ENCODE peak calls at places on chromosomes 5 and 9, in seven cellular contexts. One of them, this sample, is unnamed.
A peak's percentile ranks its signal among the peaks of the same experiment; 100 is the strongest.

GRCh38 chr9:77218612-77219011 is 41.3 kb downstream of the VPS13A start:
- DNase-seq in HT-29: no peak
- DNase-seq in HFFc6: peak; percentile 74
- DNase-seq in left kidney: no peak
- DNase-seq in neuronal stem cell: no peak
- DNase-seq in stimulated activated CD4-positive, alpha-beta T cell treated with anti-CD3 and anti-CD28 coated beads, Interleukin-1b, Interleukin-23, amount 100 ng/mL, for 48 hours: no peak
- DNase-seq in hypothalamus: no peak
- DNase-seq in this sample: no peak

GRCh38 chr5:123868267-123868666 is 356.3 kb downstream of the CSNK1G3 start:
- DNase-seq in HT-29: peak; percentile 31
- DNase-seq in HFFc6: no peak
- DNase-seq in left kidney: peak; percentile 80
- DNase-seq in neuronal stem cell: no peak
- DNase-seq in stimulated activated CD4-positive, alpha-beta T cell treated with anti-CD3 and anti-CD28 coated beads, Interleukin-1b, Interleukin-23, amount 100 ng/mL, for 48 hours: no peak
- DNase-seq in hypothalamus: no peak
- DNase-seq in this sample: no peak

GRCh38 chr9:130232899-130233586 is 32.5 kb upstream of the HMCN2 start:
- DNase-seq in HT-29: no peak
- DNase-seq in HFFc6: no peak
- DNase-seq in left kidney: peak; percentile 72
- DNase-seq in neuronal stem cell: no peak
- DNase-seq in stimulated activated CD4-positive, alpha-beta T cell treated with anti-CD3 and anti-CD28 coated beads, Interleukin-1b, Interleukin-23, amount 100 ng/mL, for 48 hours: no peak
- DNase-seq in hypothalamus: no peak
- DNase-seq in this sample: peak; percentile 74

GRCh38 chr5:115573133-115573532 is 28.6 kb upstream of the FEM1C start:
- DNase-seq in HT-29: no peak
- DNase-seq in HFFc6: peak; percentile 57
- DNase-seq in left kidney: no peak
- DNase-seq in neuronal stem cell: no peak
- DNase-seq in stimulated activated CD4-positive, alpha-beta T cell treated with anti-CD3 and anti-CD28 coated beads, Interleukin-1b, Interleukin-23, amount 100 ng/mL, for 48 hours: no peak
- DNase-seq in hypothalamus: no peak
- DNase-seq in this sample: no peak

GRCh38 chr9:79694676-79695400 is 123.1 kb downstream of the TLE4 start:
- DNase-seq in HT-29: no peak
- DNase-seq in HFFc6: peak; percentile 80
- DNase-seq in left kidney: peak; percentile 39
- DNase-seq in neuronal stem cell: peak; percentile 38
- DNase-seq in stimulated activated CD4-positive, alpha-beta T cell treated with anti-CD3 and anti-CD28 coated beads, Interleukin-1b, Interleukin-23, amount 100 ng/mL, for 48 hours: no peak
- DNase-seq in hypothalamus: no peak
- DNase-seq in this sample: no peak

GRCh38 chr5:104062495-104063377 is 500.1 kb upstream of the NUDT12 start:
- DNase-seq in HT-29: peak; percentile 32
- DNase-seq in HFFc6: no peak
- DNase-seq in left kidney: no peak
- DNase-seq in neuronal stem cell: no peak
- DNase-seq in stimulated activated CD4-positive, alpha-beta T cell treated with anti-CD3 and anti-CD28 coated beads, Interleukin-1b, Interleukin-23, amount 100 ng/mL, for 48 hours: no peak
- DNase-seq in hypothalamus: no peak
- DNase-seq in this sample: no peak

GRCh38 chr5:90902681-90903386 is 344.2 kb downstream of the ADGRV1 start:
- DNase-seq in HT-29: no peak
- DNase-seq in HFFc6: no peak
- DNase-seq in left kidney: no peak
- DNase-seq in neuronal stem cell: no peak
- DNase-seq in stimulated activated CD4-positive, alpha-beta T cell treated with anti-CD3 and anti-CD28 coated beads, Interleukin-1b, Interleukin-23, amount 100 ng/mL, for 48 hours: no peak
- DNase-seq in hypothalamus: no peak
- DNase-seq in this sample: no peak

GRCh38 chr9:135611142-135611874 is 28.0 kb downstream of the GLT6D1 start:
- DNase-seq in HT-29: no peak
- DNase-seq in HFFc6: no peak
- DNase-seq in left kidney: no peak
- DNase-seq in neuronal stem cell: no peak
- DNase-seq in stimulated activated CD4-positive, alpha-beta T cell treated with anti-CD3 and anti-CD28 coated beads, Interleukin-1b, Interleukin-23, amount 100 ng/mL, for 48 hours: no peak
- DNase-seq in hypothalamus: no peak
- DNase-seq in this sample: no peak

GRCh38 chr5:33423018-33423630 is 17.6 kb upstream of the TARS1 start:
- DNase-seq in HT-29: peak; percentile 52
- DNase-seq in HFFc6: peak; percentile 30
- DNase-seq in left kidney: peak; percentile 31
- DNase-seq in neuronal stem cell: no peak
- DNase-seq in stimulated activated CD4-positive, alpha-beta T cell treated with anti-CD3 and anti-CD28 coated beads, Interleukin-1b, Interleukin-23, amount 100 ng/mL, for 48 hours: no peak
- DNase-seq in hypothalamus: no peak
- DNase-seq in this sample: no peak

GRCh38 chr5:43019615-43020293 is 20.4 kb downstream of the ANXA2R start:
- DNase-seq in HT-29: peak; percentile 98
- DNase-seq in HFFc6: peak; percentile 50
- DNase-seq in left kidney: peak; percentile 90
- DNase-seq in neuronal stem cell: no peak
- DNase-seq in stimulated activated CD4-positive, alpha-beta T cell treated with anti-CD3 and anti-CD28 coated beads, Interleukin-1b, Interleukin-23, amount 100 ng/mL, for 48 hours: peak; percentile 86
- DNase-seq in hypothalamus: no peak
- DNase-seq in this sample: peak; percentile 81

GRCh38 chr9:107348836-107349235 is 65.8 kb downstream of the RAD23B start:
- DNase-seq in HT-29: no peak
- DNase-seq in HFFc6: no peak
- DNase-seq in left kidney: no peak
- DNase-seq in neuronal stem cell: no peak
- DNase-seq in stimulated activated CD4-positive, alpha-beta T cell treated with anti-CD3 and anti-CD28 coated beads, Interleukin-1b, Interleukin-23, amount 100 ng/mL, for 48 hours: no peak
- DNase-seq in hypothalamus: no peak
- DNase-seq in this sample: no peak

GRCh38 chr5:157516016-157516415 is 56.0 kb downstream of the NIPAL4 start:
- DNase-seq in HT-29: no peak
- DNase-seq in HFFc6: peak; percentile 88
- DNase-seq in left kidney: peak; percentile 89
- DNase-seq in neuronal stem cell: no peak
- DNase-seq in stimulated activated CD4-positive, alpha-beta T cell treated with anti-CD3 and anti-CD28 coated beads, Interleukin-1b, Interleukin-23, amount 100 ng/mL, for 48 hours: peak; percentile 74
- DNase-seq in hypothalamus: no peak
- DNase-seq in this sample: no peak

GRCh38 chr5:102789469-102789868 is 34.4 kb downstream of the PAM start:
- DNase-seq in HT-29: no peak
- DNase-seq in HFFc6: no peak
- DNase-seq in left kidney: no peak
- DNase-seq in neuronal stem cell: no peak
- DNase-seq in stimulated activated CD4-positive, alpha-beta T cell treated with anti-CD3 and anti-CD28 coated beads, Interleukin-1b, Interleukin-23, amount 100 ng/mL, for 48 hours: no peak
- DNase-seq in hypothalamus: no peak
- DNase-seq in this sample: no peak

GRCh38 chr9:90851444-90851843 is 49.8 kb downstream of the SYK start:
- DNase-seq in HT-29: no peak
- DNase-seq in HFFc6: no peak
- DNase-seq in left kidney: no peak
- DNase-seq in neuronal stem cell: no peak
- DNase-seq in stimulated activated CD4-positive, alpha-beta T cell treated with anti-CD3 and anti-CD28 coated beads, Interleukin-1b, Interleukin-23, amount 100 ng/mL, for 48 hours: no peak
- DNase-seq in hypothalamus: no peak
- DNase-seq in this sample: no peak

GRCh38 chr5:994821-995220 is 13.8 kb upstream of the NKD2 start:
- DNase-seq in HT-29: no peak
- DNase-seq in HFFc6: no peak
- DNase-seq in left kidney: no peak
- DNase-seq in neuronal stem cell: no peak
- DNase-seq in stimulated activated CD4-positive, alpha-beta T cell treated with anti-CD3 and anti-CD28 coated beads, Interleukin-1b, Interleukin-23, amount 100 ng/mL, for 48 hours: no peak
- DNase-seq in hypothalamus: no peak
- DNase-seq in this sample: peak; percentile 21

GRCh38 chr5:115079934-115080623 is 89.6 kb downstream of the TRIM36 start:
- DNase-seq in HT-29: no peak
- DNase-seq in HFFc6: no peak
- DNase-seq in left kidney: no peak
- DNase-seq in neuronal stem cell: no peak
- DNase-seq in stimulated activated CD4-positive, alpha-beta T cell treated with anti-CD3 and anti-CD28 coated beads, Interleukin-1b, Interleukin-23, amount 100 ng/mL, for 48 hours: no peak
- DNase-seq in hypothalamus: no peak
- DNase-seq in this sample: no peak

GRCh38 chr5:94857119-94857518 is 238.7 kb downstream of the SLF1 start:
- DNase-seq in HT-29: no peak
- DNase-seq in HFFc6: no peak
- DNase-seq in left kidney: no peak
- DNase-seq in neuronal stem cell: no peak
- DNase-seq in stimulated activated CD4-positive, alpha-beta T cell treated with anti-CD3 and anti-CD28 coated beads, Interleukin-1b, Interleukin-23, amount 100 ng/mL, for 48 hours: no peak
- DNase-seq in hypothalamus: no peak
- DNase-seq in this sample: no peak

GRCh38 chr9:137295313-137296213 is 6.5 kb downstream of the NRARP start:
- DNase-seq in HT-29: peak; percentile 60
- DNase-seq in HFFc6: no peak
- DNase-seq in left kidney: peak; percentile 72
- DNase-seq in neuronal stem cell: peak; percentile 62
- DNase-seq in stimulated activated CD4-positive, alpha-beta T cell treated with anti-CD3 and anti-CD28 coated beads, Interleukin-1b, Interleukin-23, amount 100 ng/mL, for 48 hours: peak; percentile 52
- DNase-seq in hypothalamus: no peak
- DNase-seq in this sample: no peak

GRCh38 chr5:173625686-173626500 is 9.4 kb upstream of the BOD1 start:
- DNase-seq in HT-29: no peak
- DNase-seq in HFFc6: no peak
- DNase-seq in left kidney: peak; percentile 10
- DNase-seq in neuronal stem cell: no peak
- DNase-seq in stimulated activated CD4-positive, alpha-beta T cell treated with anti-CD3 and anti-CD28 coated beads, Interleukin-1b, Interleukin-23, amount 100 ng/mL, for 48 hours: no peak
- DNase-seq in hypothalamus: no peak
- DNase-seq in this sample: no peak

GRCh38 chr9:14037331-14037730 is 276.6 kb downstream of the NFIB start:
- DNase-seq in HT-29: no peak
- DNase-seq in HFFc6: no peak
- DNase-seq in left kidney: no peak
- DNase-seq in neuronal stem cell: no peak
- DNase-seq in stimulated activated CD4-positive, alpha-beta T cell treated with anti-CD3 and anti-CD28 coated beads, Interleukin-1b, Interleukin-23, amount 100 ng/mL, for 48 hours: no peak
- DNase-seq in hypothalamus: no peak
- DNase-seq in this sample: no peak

GRCh38 chr9:109444771-109445320 is 53.3 kb downstream of the PTPN3 start:
- DNase-seq in HT-29: no peak
- DNase-seq in HFFc6: no peak
- DNase-seq in left kidney: no peak
- DNase-seq in neuronal stem cell: no peak
- DNase-seq in stimulated activated CD4-positive, alpha-beta T cell treated with anti-CD3 and anti-CD28 coated beads, Interleukin-1b, Interleukin-23, amount 100 ng/mL, for 48 hours: no peak
- DNase-seq in hypothalamus: no peak
- DNase-seq in this sample: no peak

GRCh38 chr5:172659909-172660628 is 19.0 kb downstream of the NEURL1B start:
- DNase-seq in HT-29: peak; percentile 16
- DNase-seq in HFFc6: peak; percentile 86
- DNase-seq in left kidney: peak; percentile 86
- DNase-seq in neuronal stem cell: peak; percentile 67
- DNase-seq in stimulated activated CD4-positive, alpha-beta T cell treated with anti-CD3 and anti-CD28 coated beads, Interleukin-1b, Interleukin-23, amount 100 ng/mL, for 48 hours: no peak
- DNase-seq in hypothalamus: peak; percentile 85
- DNase-seq in this sample: peak; percentile 94

GRCh38 chr5:167993771-167994170 is 297.7 kb upstream of the WWC1 start:
- DNase-seq in HT-29: no peak
- DNase-seq in HFFc6: no peak
- DNase-seq in left kidney: no peak
- DNase-seq in neuronal stem cell: no peak
- DNase-seq in stimulated activated CD4-positive, alpha-beta T cell treated with anti-CD3 and anti-CD28 coated beads, Interleukin-1b, Interleukin-23, amount 100 ng/mL, for 48 hours: no peak
- DNase-seq in hypothalamus: no peak
- DNase-seq in this sample: no peak

GRCh38 chr5:1014781-1015221 is 6.2 kb downstream of the NKD2 start:
- DNase-seq in HT-29: no peak
- DNase-seq in HFFc6: no peak
- DNase-seq in left kidney: no peak
- DNase-seq in neuronal stem cell: no peak
- DNase-seq in stimulated activated CD4-positive, alpha-beta T cell treated with anti-CD3 and anti-CD28 coated beads, Interleukin-1b, Interleukin-23, amount 100 ng/mL, for 48 hours: no peak
- DNase-seq in hypothalamus: no peak
- DNase-seq in this sample: peak; percentile 64

GRCh38 chr5:98066910-98067309 is 706.6 kb upstream of the RGMB start:
- DNase-seq in HT-29: no peak
- DNase-seq in HFFc6: no peak
- DNase-seq in left kidney: no peak
- DNase-seq in neuronal stem cell: no peak
- DNase-seq in stimulated activated CD4-positive, alpha-beta T cell treated with anti-CD3 and anti-CD28 coated beads, Interleukin-1b, Interleukin-23, amount 100 ng/mL, for 48 hours: no peak
- DNase-seq in hypothalamus: no peak
- DNase-seq in this sample: no peak

This sample was measured in aorta.